ENCODE peak calls at places on chromosomes 16 and 17, in five cellular contexts. F, P, N, T and M are unnamed samples.
A peak's percentile ranks its signal among the peaks of the same experiment; 100 is the strongest.

GRCh38 chr17:71482625-71483024 is 638.2 kb upstream of the SOX9 start:
- DNase-seq in P (peak; percentile 24), F (no peak), N (no peak), T (no peak), M (no peak)

GRCh38 chr16:46976550-46976949 is 3.1 kb upstream of the DNAJA2 start:
- DNase-seq in N (no peak), F (no peak), T (no peak), P (no peak), M (no peak)

GRCh38 chr17:17350491-17351355 is 47.5 kb downstream of the NT5M start:
- DNase-seq in P (peak; percentile 9), T (no peak), F (peak; percentile 37), N (peak; percentile 24), M (peak; percentile 12)

GRCh38 chr16:58196898-58197313 is 1.0 kb downstream of the CSNK2A2 start:
- DNase-seq in N (no peak), P (peak; percentile 52), T (no peak), F (no peak), M (no peak)

GRCh38 chr17:62791235-62792121 is 16.6 kb downstream of the MARCHF10 start:
- DNase-seq in T (no peak), F (no peak), N (peak; percentile 90), P (peak; percentile 95), M (no peak)

GRCh38 chr17:62105861-62106260 is 40.8 kb upstream of the MED13 start:
- DNase-seq in T (no peak), N (no peak), P (no peak), F (no peak), M (no peak)

GRCh38 chr16:12132290-12132689 is 155.8 kb downstream of the SNX29 start:
- DNase-seq in P (peak; percentile 55), N (no peak), T (no peak), F (no peak), M (no peak)

GRCh38 chr16:67115649-67116048 is 5.9 kb downstream of the PHAF1 start:
- DNase-seq in P (peak; percentile 67), T (no peak), F (no peak), N (peak; percentile 81), M (no peak)

GRCh38 chr16:79430129-79430789 is 170.3 kb downstream of the MAF start:
- DNase-seq in F (no peak), N (no peak), P (no peak), T (no peak), M (no peak)

GRCh38 chr16:75087040-75087979 is 29.3 kb downstream of the LDHD start:
- DNase-seq in P (peak; percentile 97), T (peak; percentile 72), F (peak; percentile 68), N (no peak), M (no peak)

GRCh38 chr16:57235128-57236092 is 9.6 kb upstream of the ARL2BP start:
- DNase-seq in N (peak; percentile 95), T (no peak), F (no peak), P (peak; percentile 44), M (no peak)

GRCh38 chr16:49639739-49640388 is 216.0 kb downstream of the ZNF423 start:
- DNase-seq in T (no peak), P (peak; percentile 92), N (peak; percentile 76), F (peak; percentile 85), M (no peak)

GRCh38 chr17:42441717-42442565 is 16.7 kb upstream of the ATP6V0A1 start:
- DNase-seq in P (no peak), N (no peak), F (no peak), T (no peak), M (no peak)

GRCh38 chr16:82298472-82298871 is 128.4 kb upstream of the MPHOSPH6 start:
- DNase-seq in P (no peak), T (no peak), N (no peak), F (no peak), M (no peak)

GRCh38 chr16:11871193-11871592 is 19.9 kb upstream of the RSL1D1 start:
- DNase-seq in T (no peak), N (peak; percentile 23), P (peak; percentile 48), F (no peak), M (no peak)

GRCh38 chr17:63519972-63520882 is 2.9 kb upstream of the KCNH6 start:
- DNase-seq in N (no peak), T (no peak), P (no peak), F (peak; percentile 36), M (no peak)

GRCh38 chr17:335691-336090 is 16.9 kb downstream of the RPH3AL start:
- DNase-seq in T (no peak), P (no peak), N (no peak), F (no peak), M (no peak)

GRCh38 chr16:69762843-69763556 is 868 bp downstream of the WWP2 start:
- DNase-seq in N (peak; percentile 20), F (no peak), P (peak; percentile 40), T (no peak), M (no peak)

GRCh38 chr17:9115446-9116265 is 94.3 kb downstream of the NTN1 start:
- DNase-seq in P (peak; percentile 59), N (peak; percentile 36), F (peak; percentile 85), T (peak; percentile 33), M (no peak)

GRCh38 chr17:17573912-17574311 is 17.6 kb downstream of the PEMT start:
- DNase-seq in N (no peak), F (no peak), P (no peak), T (no peak), M (no peak)

GRCh38 chr16:58862334-58863024 is 128.4 kb upstream of the GOT2 start:
- DNase-seq in F (no peak), P (no peak), N (no peak), T (no peak), M (no peak)

GRCh38 chr16:57192146-57192545 is 6.0 kb downstream of the RSPRY1 start:
- DNase-seq in P (peak; percentile 50), N (peak; percentile 31), F (no peak), T (no peak), M (no peak)

GRCh38 chr17:1714980-1715802 is 5.0 kb upstream of the TLCD2 start:
- DNase-seq in P (peak; percentile 95), F (peak; percentile 93), T (peak; percentile 99), N (peak; percentile 89), M (no peak)

GRCh38 chr16:51919736-51920135 is 627.2 kb downstream of the TOX3 start:
- DNase-seq in P (no peak), T (no peak), F (no peak), N (peak; percentile 20), M (no peak)

GRCh38 chr17:50779747-50780363 is 12.5 kb upstream of the ANKRD40CL start:
- DNase-seq in P (no peak), T (no peak), N (no peak), F (no peak), M (no peak)

DNA sequence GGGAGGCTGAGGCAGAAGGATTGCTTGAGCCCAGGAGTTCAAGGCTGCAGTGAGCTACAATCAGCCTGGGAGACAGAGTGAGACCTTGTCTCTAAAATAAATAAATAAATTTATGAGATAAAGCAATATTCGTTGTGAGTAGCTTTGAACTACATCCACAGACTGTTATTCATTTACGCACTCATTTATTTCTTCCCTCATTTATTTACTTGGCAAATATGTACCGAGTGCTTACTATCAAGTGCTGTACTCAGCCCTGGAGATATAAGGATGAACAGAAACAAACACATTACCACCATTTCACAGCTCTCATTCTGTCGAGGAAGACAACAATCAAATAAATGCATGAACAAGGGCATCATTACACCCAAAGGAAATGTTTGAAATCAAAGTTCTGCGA is 24.7 kb upstream of the UMOD start:
- DNase-seq in F (no peak), P (no peak), N (no peak), T (no peak), M (no peak)
- TF ChIP-seq CTCF in F (no peak), P (no peak), N (no peak), T (no peak), M (no peak)

GRCh38 chr17:57758654-57759053 is 13.6 kb upstream of the CCDC182 start:
- DNase-seq in N (no peak), P (no peak), F (no peak), T (no peak), M (no peak)

GRCh38 chr17:57762375-57762916 is 17.3 kb upstream of the CCDC182 start:
- DNase-seq in F (no peak), N (no peak), P (no peak), T (no peak), M (no peak)

GRCh38 chr17:57757735-57758134 is 12.6 kb upstream of the CCDC182 start:
- DNase-seq in P (no peak), F (no peak), N (no peak), T (no peak), M (no peak)

GRCh38 chr17:57760001-57760400 is 14.9 kb upstream of the CCDC182 start:
- DNase-seq in P (no peak), N (no peak), F (no peak), T (no peak), M (no peak)

DNA sequence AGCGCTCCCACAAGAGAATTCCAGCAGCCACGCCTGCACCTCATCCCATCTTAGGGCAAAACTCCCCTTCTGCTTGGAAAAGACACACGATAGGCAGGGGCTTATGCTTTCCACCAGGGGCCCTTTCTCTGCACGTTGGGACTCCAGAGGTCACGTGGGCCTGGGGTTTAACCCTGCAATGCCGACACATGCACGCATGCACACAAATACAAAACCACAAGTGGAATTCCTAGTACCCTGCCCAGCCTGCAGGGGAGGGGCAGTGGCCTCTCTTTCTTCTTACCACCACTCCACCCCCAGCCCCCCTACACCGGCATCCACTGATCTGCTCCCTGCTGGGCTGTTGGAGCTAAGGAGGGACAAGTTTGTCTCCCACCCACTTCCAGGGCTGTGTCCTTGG is 16.8 kb upstream of the CCDC182 start:
- DNase-seq in P (no peak), N (no peak), T (no peak), F (no peak), M (no peak)
- TF ChIP-seq CTCF in P (no peak), N (no peak), T (no peak), F (no peak), M (no peak)

GRCh38 chr17:74815067-74815466 is 38.9 kb upstream of the NAT9 start:
- DNase-seq in T (no peak), F (no peak), N (no peak), P (no peak), M (no peak)

GRCh38 chr17:74814453-74814852 is 38.3 kb upstream of the NAT9 start:
- DNase-seq in T (no peak), F (no peak), P (no peak), N (no peak), M (no peak)

GRCh38 chr17:74816883-74817620 is 40.9 kb upstream of the NAT9 start:
- DNase-seq in F (no peak), N (no peak), P (no peak), T (no peak), M (no peak)

GRCh38 chr17:74813793-74814192 is 37.6 kb upstream of the NAT9 start:
- DNase-seq in N (no peak), T (no peak), F (no peak), P (no peak), M (no peak)

GRCh38 chr17:74815671-74816370 is 39.7 kb upstream of the NAT9 start:
- DNase-seq in T (no peak), N (no peak), P (no peak), F (no peak), M (no peak)
- TF ChIP-seq CTCF in T (no peak), N (peak; percentile 58), P (no peak), F (peak; percentile 5), M (peak; percentile 39)

GRCh38 chr16:55370762-55371482 is 46.9 kb downstream of the IRX6 start:
- DNase-seq in T (peak; percentile 49), F (peak; percentile 83), N (peak; percentile 31), P (peak; percentile 22), M (peak; percentile 19)
- TF ChIP-seq CTCF in T (no peak), F (peak; percentile 26), N (peak; percentile 63), P (peak; percentile 46), M (peak; percentile 42)